ENCODE peak calls at places on chromosomes 3 and 15, in eight cellular contexts. One of them, this sample, is unnamed.
A peak's percentile ranks its signal among the peaks of the same experiment; 100 is the strongest.

GRCh38 chr3:115402651-115403050 is 220.7 kb upstream of the GAP43 start:
- DNase-seq in NAMALWA: no peak
- DNase-seq in PC-3: no peak
- DNase-seq in stimulated activated CD8-positive, alpha-beta memory T cell treated with anti-CD3 and anti-CD28 coated beads, Interleukin-2, amount 100 ng/mL, for 48 hours: no peak
- DNase-seq in activated T-cell treated with anti-CD3 and anti-CD28 coated beads, Interleukin-2, amount 50 U/mL, for 72 hours: no peak
- DNase-seq in T-helper 17 cell: no peak
- DNase-seq in caudate nucleus: no peak
- DNase-seq in HFFc6: no peak
- DNase-seq in this sample: no peak

GRCh38 chr3:72141264-72141663 is 356.3 kb upstream of the PROK2 start:
- DNase-seq in NAMALWA: no peak
- DNase-seq in caudate nucleus: no peak
- DNase-seq in HFFc6: no peak
- DNase-seq in PC-3: no peak
- DNase-seq in T-helper 17 cell: no peak
- DNase-seq in stimulated activated CD8-positive, alpha-beta memory T cell treated with anti-CD3 and anti-CD28 coated beads, Interleukin-2, amount 100 ng/mL, for 48 hours: no peak
- DNase-seq in activated T-cell treated with anti-CD3 and anti-CD28 coated beads, Interleukin-2, amount 50 U/mL, for 72 hours: no peak
- DNase-seq in this sample: no peak

GRCh38 chr3:64166584-64167155 is 58.6 kb downstream of the PRICKLE2 start:
- DNase-seq in NAMALWA: no peak
- DNase-seq in activated T-cell treated with anti-CD3 and anti-CD28 coated beads, Interleukin-2, amount 50 U/mL, for 72 hours: no peak
- DNase-seq in stimulated activated CD8-positive, alpha-beta memory T cell treated with anti-CD3 and anti-CD28 coated beads, Interleukin-2, amount 100 ng/mL, for 48 hours: no peak
- DNase-seq in PC-3: peak; percentile 36
- DNase-seq in T-helper 17 cell: no peak
- DNase-seq in caudate nucleus: no peak
- DNase-seq in HFFc6: no peak
- DNase-seq in this sample: peak; percentile 5

GRCh38 chr3:32399030-32399620 is 7.5 kb downstream of the CMTM7 start:
- DNase-seq in HFFc6: peak; percentile 37
- DNase-seq in PC-3: peak; percentile 88
- DNase-seq in caudate nucleus: no peak
- DNase-seq in T-helper 17 cell: no peak
- DNase-seq in stimulated activated CD8-positive, alpha-beta memory T cell treated with anti-CD3 and anti-CD28 coated beads, Interleukin-2, amount 100 ng/mL, for 48 hours: no peak
- DNase-seq in activated T-cell treated with anti-CD3 and anti-CD28 coated beads, Interleukin-2, amount 50 U/mL, for 72 hours: peak; percentile 70
- DNase-seq in NAMALWA: peak; percentile 72
- DNase-seq in this sample: peak; percentile 61

GRCh38 chr3:98765721-98766120 is 2.6 kb downstream of the ST3GAL6 start:
- DNase-seq in T-helper 17 cell: no peak
- DNase-seq in caudate nucleus: no peak
- DNase-seq in HFFc6: no peak
- DNase-seq in NAMALWA: no peak
- DNase-seq in PC-3: no peak
- DNase-seq in stimulated activated CD8-positive, alpha-beta memory T cell treated with anti-CD3 and anti-CD28 coated beads, Interleukin-2, amount 100 ng/mL, for 48 hours: no peak
- DNase-seq in activated T-cell treated with anti-CD3 and anti-CD28 coated beads, Interleukin-2, amount 50 U/mL, for 72 hours: no peak
- DNase-seq in this sample: no peak

GRCh38 chr3:108472011-108472591 is 38.3 kb downstream of the MYH15 start:
- DNase-seq in caudate nucleus: no peak
- DNase-seq in PC-3: peak; percentile 95
- DNase-seq in activated T-cell treated with anti-CD3 and anti-CD28 coated beads, Interleukin-2, amount 50 U/mL, for 72 hours: no peak
- DNase-seq in HFFc6: peak; percentile 91
- DNase-seq in T-helper 17 cell: no peak
- DNase-seq in stimulated activated CD8-positive, alpha-beta memory T cell treated with anti-CD3 and anti-CD28 coated beads, Interleukin-2, amount 100 ng/mL, for 48 hours: no peak
- DNase-seq in NAMALWA: no peak
- DNase-seq in this sample: peak; percentile 23

GRCh38 chr15:65414841-65415621 is 7.7 kb downstream of the IGDCC4 start:
- DNase-seq in activated T-cell treated with anti-CD3 and anti-CD28 coated beads, Interleukin-2, amount 50 U/mL, for 72 hours: no peak
- DNase-seq in stimulated activated CD8-positive, alpha-beta memory T cell treated with anti-CD3 and anti-CD28 coated beads, Interleukin-2, amount 100 ng/mL, for 48 hours: no peak
- DNase-seq in T-helper 17 cell: no peak
- DNase-seq in PC-3: no peak
- DNase-seq in HFFc6: no peak
- DNase-seq in caudate nucleus: no peak
- DNase-seq in NAMALWA: no peak
- DNase-seq in this sample: peak; percentile 81

GRCh38 chr3:18868911-18869689 is 279.2 kb upstream of the KCNH8 start:
- DNase-seq in NAMALWA: no peak
- DNase-seq in stimulated activated CD8-positive, alpha-beta memory T cell treated with anti-CD3 and anti-CD28 coated beads, Interleukin-2, amount 100 ng/mL, for 48 hours: peak; percentile 13
- DNase-seq in T-helper 17 cell: no peak
- DNase-seq in HFFc6: no peak
- DNase-seq in activated T-cell treated with anti-CD3 and anti-CD28 coated beads, Interleukin-2, amount 50 U/mL, for 72 hours: peak; percentile 41
- DNase-seq in PC-3: peak; percentile 36
- DNase-seq in caudate nucleus: no peak
- DNase-seq in this sample: no peak

GRCh38 chr15:99447497-99448371 is 118.0 kb upstream of the MEF2A start:
- DNase-seq in HFFc6: no peak
- DNase-seq in T-helper 17 cell: no peak
- DNase-seq in stimulated activated CD8-positive, alpha-beta memory T cell treated with anti-CD3 and anti-CD28 coated beads, Interleukin-2, amount 100 ng/mL, for 48 hours: no peak
- DNase-seq in PC-3: no peak
- DNase-seq in NAMALWA: peak; percentile 72
- DNase-seq in activated T-cell treated with anti-CD3 and anti-CD28 coated beads, Interleukin-2, amount 50 U/mL, for 72 hours: no peak
- DNase-seq in caudate nucleus: no peak
- DNase-seq in this sample: peak; percentile 62

GRCh38 chr15:51244366-51244977 is 93.9 kb downstream of the CYP19A1 start:
- DNase-seq in HFFc6: no peak
- DNase-seq in PC-3: no peak
- DNase-seq in stimulated activated CD8-positive, alpha-beta memory T cell treated with anti-CD3 and anti-CD28 coated beads, Interleukin-2, amount 100 ng/mL, for 48 hours: no peak
- DNase-seq in activated T-cell treated with anti-CD3 and anti-CD28 coated beads, Interleukin-2, amount 50 U/mL, for 72 hours: no peak
- DNase-seq in T-helper 17 cell: no peak
- DNase-seq in caudate nucleus: no peak
- DNase-seq in NAMALWA: no peak
- DNase-seq in this sample: no peak

GRCh38 chr15:78067328-78068241 is 9.9 kb downstream of the TBC1D2B start:
- DNase-seq in T-helper 17 cell: no peak
- DNase-seq in PC-3: peak; percentile 44
- DNase-seq in activated T-cell treated with anti-CD3 and anti-CD28 coated beads, Interleukin-2, amount 50 U/mL, for 72 hours: no peak
- DNase-seq in HFFc6: peak; percentile 44
- DNase-seq in NAMALWA: peak; percentile 37
- DNase-seq in stimulated activated CD8-positive, alpha-beta memory T cell treated with anti-CD3 and anti-CD28 coated beads, Interleukin-2, amount 100 ng/mL, for 48 hours: no peak
- DNase-seq in caudate nucleus: no peak
- DNase-seq in this sample: peak; percentile 38

GRCh38 chr15:39438260-39438659 is 142.6 kb upstream of the THBS1 start:
- DNase-seq in activated T-cell treated with anti-CD3 and anti-CD28 coated beads, Interleukin-2, amount 50 U/mL, for 72 hours: no peak
- DNase-seq in HFFc6: no peak
- DNase-seq in stimulated activated CD8-positive, alpha-beta memory T cell treated with anti-CD3 and anti-CD28 coated beads, Interleukin-2, amount 100 ng/mL, for 48 hours: no peak
- DNase-seq in T-helper 17 cell: no peak
- DNase-seq in PC-3: no peak
- DNase-seq in NAMALWA: no peak
- DNase-seq in caudate nucleus: no peak
- DNase-seq in this sample: no peak

GRCh38 chr15:28103831-28104230 is 4.7 kb upstream of the OCA2 start:
- DNase-seq in stimulated activated CD8-positive, alpha-beta memory T cell treated with anti-CD3 and anti-CD28 coated beads, Interleukin-2, amount 100 ng/mL, for 48 hours: no peak
- DNase-seq in PC-3: no peak
- DNase-seq in T-helper 17 cell: no peak
- DNase-seq in activated T-cell treated with anti-CD3 and anti-CD28 coated beads, Interleukin-2, amount 50 U/mL, for 72 hours: no peak
- DNase-seq in HFFc6: no peak
- DNase-seq in NAMALWA: no peak
- DNase-seq in caudate nucleus: no peak
- DNase-seq in this sample: no peak

GRCh38 chr15:39270976-39271375 is 309.9 kb upstream of the THBS1 start:
- DNase-seq in HFFc6: peak; percentile 95
- DNase-seq in stimulated activated CD8-positive, alpha-beta memory T cell treated with anti-CD3 and anti-CD28 coated beads, Interleukin-2, amount 100 ng/mL, for 48 hours: no peak
- DNase-seq in activated T-cell treated with anti-CD3 and anti-CD28 coated beads, Interleukin-2, amount 50 U/mL, for 72 hours: no peak
- DNase-seq in T-helper 17 cell: no peak
- DNase-seq in NAMALWA: no peak
- DNase-seq in PC-3: peak; percentile 73
- DNase-seq in caudate nucleus: no peak
- DNase-seq in this sample: peak; percentile 18

GRCh38 chr3:12689997-12690711 is 26.2 kb upstream of the RAF1 start:
- DNase-seq in NAMALWA: no peak
- DNase-seq in caudate nucleus: no peak
- DNase-seq in PC-3: no peak
- DNase-seq in HFFc6: no peak
- DNase-seq in stimulated activated CD8-positive, alpha-beta memory T cell treated with anti-CD3 and anti-CD28 coated beads, Interleukin-2, amount 100 ng/mL, for 48 hours: no peak
- DNase-seq in T-helper 17 cell: no peak
- DNase-seq in activated T-cell treated with anti-CD3 and anti-CD28 coated beads, Interleukin-2, amount 50 U/mL, for 72 hours: no peak
- DNase-seq in this sample: peak; percentile 19

GRCh38 chr3:126369490-126369889 is 12.3 kb upstream of the KLF15 start:
- DNase-seq in T-helper 17 cell: no peak
- DNase-seq in NAMALWA: no peak
- DNase-seq in HFFc6: no peak
- DNase-seq in stimulated activated CD8-positive, alpha-beta memory T cell treated with anti-CD3 and anti-CD28 coated beads, Interleukin-2, amount 100 ng/mL, for 48 hours: no peak
- DNase-seq in caudate nucleus: no peak
- DNase-seq in PC-3: no peak
- DNase-seq in activated T-cell treated with anti-CD3 and anti-CD28 coated beads, Interleukin-2, amount 50 U/mL, for 72 hours: no peak
- DNase-seq in this sample: no peak

GRCh38 chr3:50628601-50629000 is 11.7 kb downstream of the MAPKAPK3 start:
- DNase-seq in NAMALWA: no peak
- DNase-seq in activated T-cell treated with anti-CD3 and anti-CD28 coated beads, Interleukin-2, amount 50 U/mL, for 72 hours: no peak
- DNase-seq in stimulated activated CD8-positive, alpha-beta memory T cell treated with anti-CD3 and anti-CD28 coated beads, Interleukin-2, amount 100 ng/mL, for 48 hours: no peak
- DNase-seq in HFFc6: no peak
- DNase-seq in T-helper 17 cell: no peak
- DNase-seq in caudate nucleus: no peak
- DNase-seq in PC-3: no peak
- DNase-seq in this sample: no peak

GRCh38 chr15:95574053-95574452 is 756.4 kb upstream of the NR2F2 start:
- DNase-seq in PC-3: no peak
- DNase-seq in NAMALWA: no peak
- DNase-seq in T-helper 17 cell: no peak
- DNase-seq in caudate nucleus: no peak
- DNase-seq in activated T-cell treated with anti-CD3 and anti-CD28 coated beads, Interleukin-2, amount 50 U/mL, for 72 hours: no peak
- DNase-seq in stimulated activated CD8-positive, alpha-beta memory T cell treated with anti-CD3 and anti-CD28 coated beads, Interleukin-2, amount 100 ng/mL, for 48 hours: no peak
- DNase-seq in HFFc6: no peak
- DNase-seq in this sample: no peak

GRCh38 chr3:99708207-99708745 is 69.9 kb downstream of the COL8A1 start:
- DNase-seq in stimulated activated CD8-positive, alpha-beta memory T cell treated with anti-CD3 and anti-CD28 coated beads, Interleukin-2, amount 100 ng/mL, for 48 hours: no peak
- DNase-seq in HFFc6: no peak
- DNase-seq in activated T-cell treated with anti-CD3 and anti-CD28 coated beads, Interleukin-2, amount 50 U/mL, for 72 hours: no peak
- DNase-seq in caudate nucleus: no peak
- DNase-seq in T-helper 17 cell: no peak
- DNase-seq in PC-3: no peak
- DNase-seq in NAMALWA: no peak
- DNase-seq in this sample: no peak

GRCh38 chr3:149343951-149344350 is 10.5 kb upstream of the TM4SF18 start:
- DNase-seq in PC-3: no peak
- DNase-seq in HFFc6: no peak
- DNase-seq in stimulated activated CD8-positive, alpha-beta memory T cell treated with anti-CD3 and anti-CD28 coated beads, Interleukin-2, amount 100 ng/mL, for 48 hours: no peak
- DNase-seq in caudate nucleus: no peak
- DNase-seq in T-helper 17 cell: no peak
- DNase-seq in activated T-cell treated with anti-CD3 and anti-CD28 coated beads, Interleukin-2, amount 50 U/mL, for 72 hours: no peak
- DNase-seq in NAMALWA: peak; percentile 64
- DNase-seq in this sample: peak; percentile 20

GRCh38 chr3:124467980-124468902 is 262.0 kb upstream of the UMPS start:
- DNase-seq in activated T-cell treated with anti-CD3 and anti-CD28 coated beads, Interleukin-2, amount 50 U/mL, for 72 hours: peak; percentile 56
- DNase-seq in NAMALWA: peak; percentile 69
- DNase-seq in HFFc6: peak; percentile 21
- DNase-seq in caudate nucleus: peak; percentile 45
- DNase-seq in T-helper 17 cell: no peak
- DNase-seq in stimulated activated CD8-positive, alpha-beta memory T cell treated with anti-CD3 and anti-CD28 coated beads, Interleukin-2, amount 100 ng/mL, for 48 hours: peak; percentile 3
- DNase-seq in PC-3: peak; percentile 80
- DNase-seq in this sample: peak; percentile 60

GRCh38 chr3:178765472-178765871 is 229.2 kb downstream of the KCNMB2 start:
- DNase-seq in caudate nucleus: no peak
- DNase-seq in activated T-cell treated with anti-CD3 and anti-CD28 coated beads, Interleukin-2, amount 50 U/mL, for 72 hours: no peak
- DNase-seq in NAMALWA: no peak
- DNase-seq in PC-3: no peak
- DNase-seq in stimulated activated CD8-positive, alpha-beta memory T cell treated with anti-CD3 and anti-CD28 coated beads, Interleukin-2, amount 100 ng/mL, for 48 hours: no peak
- DNase-seq in HFFc6: no peak
- DNase-seq in T-helper 17 cell: no peak
- DNase-seq in this sample: no peak

GRCh38 chr3:14297784-14298236 is 104.6 kb upstream of the SLC6A6 start:
- DNase-seq in T-helper 17 cell: no peak
- DNase-seq in stimulated activated CD8-positive, alpha-beta memory T cell treated with anti-CD3 and anti-CD28 coated beads, Interleukin-2, amount 100 ng/mL, for 48 hours: no peak
- DNase-seq in NAMALWA: no peak
- DNase-seq in activated T-cell treated with anti-CD3 and anti-CD28 coated beads, Interleukin-2, amount 50 U/mL, for 72 hours: no peak
- DNase-seq in HFFc6: no peak
- DNase-seq in PC-3: no peak
- DNase-seq in caudate nucleus: peak; percentile 18
- DNase-seq in this sample: no peak

GRCh38 chr3:181729071-181729915 is 17.6 kb downstream of the SOX2 start:
- DNase-seq in caudate nucleus: no peak
- DNase-seq in T-helper 17 cell: no peak
- DNase-seq in NAMALWA: no peak
- DNase-seq in activated T-cell treated with anti-CD3 and anti-CD28 coated beads, Interleukin-2, amount 50 U/mL, for 72 hours: no peak
- DNase-seq in stimulated activated CD8-positive, alpha-beta memory T cell treated with anti-CD3 and anti-CD28 coated beads, Interleukin-2, amount 100 ng/mL, for 48 hours: no peak
- DNase-seq in HFFc6: no peak
- DNase-seq in PC-3: no peak
- DNase-seq in this sample: no peak

GRCh38 chr3:113266738-113267137 is 55.4 kb downstream of the BOC start:
- DNase-seq in T-helper 17 cell: no peak
- DNase-seq in activated T-cell treated with anti-CD3 and anti-CD28 coated beads, Interleukin-2, amount 50 U/mL, for 72 hours: peak; percentile 8
- DNase-seq in NAMALWA: no peak
- DNase-seq in PC-3: no peak
- DNase-seq in HFFc6: no peak
- DNase-seq in stimulated activated CD8-positive, alpha-beta memory T cell treated with anti-CD3 and anti-CD28 coated beads, Interleukin-2, amount 100 ng/mL, for 48 hours: no peak
- DNase-seq in caudate nucleus: no peak
- DNase-seq in this sample: no peak

GRCh38 chr3:148903022-148903442 is 37.9 kb downstream of the CPA3 start:
- DNase-seq in stimulated activated CD8-positive, alpha-beta memory T cell treated with anti-CD3 and anti-CD28 coated beads, Interleukin-2, amount 100 ng/mL, for 48 hours: no peak
- DNase-seq in T-helper 17 cell: no peak
- DNase-seq in caudate nucleus: no peak
- DNase-seq in PC-3: peak; percentile 21
- DNase-seq in activated T-cell treated with anti-CD3 and anti-CD28 coated beads, Interleukin-2, amount 50 U/mL, for 72 hours: no peak
- DNase-seq in HFFc6: peak; percentile 37
- DNase-seq in NAMALWA: no peak
- DNase-seq in this sample: no peak

GRCh38 chr3:171412054-171412453 is 48.2 kb downstream of the TNIK start:
- DNase-seq in T-helper 17 cell: no peak
- DNase-seq in NAMALWA: no peak
- DNase-seq in stimulated activated CD8-positive, alpha-beta memory T cell treated with anti-CD3 and anti-CD28 coated beads, Interleukin-2, amount 100 ng/mL, for 48 hours: no peak
- DNase-seq in caudate nucleus: no peak
- DNase-seq in HFFc6: no peak
- DNase-seq in PC-3: no peak
- DNase-seq in activated T-cell treated with anti-CD3 and anti-CD28 coated beads, Interleukin-2, amount 50 U/mL, for 72 hours: no peak
- DNase-seq in this sample: no peak

GRCh38 chr15:63522143-63522531 is 17.7 kb downstream of the USP3 start:
- DNase-seq in T-helper 17 cell: no peak
- DNase-seq in stimulated activated CD8-positive, alpha-beta memory T cell treated with anti-CD3 and anti-CD28 coated beads, Interleukin-2, amount 100 ng/mL, for 48 hours: no peak
- DNase-seq in PC-3: no peak
- DNase-seq in HFFc6: no peak
- DNase-seq in NAMALWA: no peak
- DNase-seq in activated T-cell treated with anti-CD3 and anti-CD28 coated beads, Interleukin-2, amount 50 U/mL, for 72 hours: no peak
- DNase-seq in caudate nucleus: no peak
- DNase-seq in this sample: no peak

GRCh38 chr3:51024765-51025681 is 350.3 kb downstream of the DOCK3 start:
- DNase-seq in HFFc6: no peak
- DNase-seq in stimulated activated CD8-positive, alpha-beta memory T cell treated with anti-CD3 and anti-CD28 coated beads, Interleukin-2, amount 100 ng/mL, for 48 hours: peak; percentile 30
- DNase-seq in PC-3: no peak
- DNase-seq in NAMALWA: no peak
- DNase-seq in T-helper 17 cell: no peak
- DNase-seq in activated T-cell treated with anti-CD3 and anti-CD28 coated beads, Interleukin-2, amount 50 U/mL, for 72 hours: peak; percentile 65
- DNase-seq in caudate nucleus: no peak
- DNase-seq in this sample: peak; percentile 49

GRCh38 chr3:148727242-148727641 is 29.5 kb downstream of the AGTR1 start:
- DNase-seq in caudate nucleus: peak; percentile 77
- DNase-seq in stimulated activated CD8-positive, alpha-beta memory T cell treated with anti-CD3 and anti-CD28 coated beads, Interleukin-2, amount 100 ng/mL, for 48 hours: no peak
- DNase-seq in activated T-cell treated with anti-CD3 and anti-CD28 coated beads, Interleukin-2, amount 50 U/mL, for 72 hours: peak; percentile 4
- DNase-seq in T-helper 17 cell: no peak
- DNase-seq in NAMALWA: peak; percentile 58
- DNase-seq in HFFc6: no peak
- DNase-seq in PC-3: peak; percentile 34
- DNase-seq in this sample: peak; percentile 84